ENCODE peak calls at places on chromosomes 11 and 22, in six cellular contexts. O is H7; G is CD8-positive, alpha-beta T cell; L is HAP-1; X is SJCRH30; V is heart right ventricle. E is an unnamed sample. For H3K36me3, the result is how much of the 10 kb centered on the place peaks cover.

GRCh38 chr11:93545566-93545965 is 2.4 kb upstream of the SMCO4 start:
- DNase-seq in G (no peak), L (no peak), V (no peak), O (no peak), X (no peak), E (no peak)

GRCh38 chr22:43393845-43394474 is 17.9 kb upstream of the MPPED1 start:
- DNase-seq in L (no peak), O (peak), G (no peak), V (no peak), X (no peak), E (no peak)

GRCh38 chr11:57776101-57776511 is 14.5 kb downstream of the CTNND1 start:
- DNase-seq in V (peak), G (no peak), X (peak), L (no peak), O (no peak), E (no peak)

GRCh38 chr22:47740109-47740805 is 977.8 kb downstream of the TBC1D22A start:
- DNase-seq in V (no peak), X (no peak), O (no peak), G (no peak), L (no peak), E (no peak)

GRCh38 chr11:32060063-32060462 is 30.8 kb upstream of the RCN1 start:
- DNase-seq in G (no peak), L (no peak), V (no peak), O (no peak), X (no peak), E (no peak)

GRCh38 chr11:95883381-95883780 is 40.5 kb downstream of the MTMR2 start:
- DNase-seq in O (no peak), G (no peak), V (peak), X (no peak), L (no peak), E (no peak)

GRCh38 chr11:46305295-46305694 is 27.8 kb downstream of the CREB3L1 start:
- DNase-seq in G (no peak), L (no peak), X (no peak), V (no peak), O (peak), E (no peak)

GRCh38 chr11:90947930-90948329 is 725.1 kb upstream of the CHORDC1 start:
- DNase-seq in L (no peak), G (no peak), X (no peak), V (no peak), O (no peak), E (no peak)

GRCh38 chr11:77074205-77074604 is 7.4 kb downstream of the CAPN5 start:
- DNase-seq in O (peak), V (no peak), X (no peak), G (peak), L (no peak), E (no peak)

GRCh38 chr22:39994566-39995345 is at the start of gene FAM83F:
- DNase-seq in X (no peak), G (no peak), L (no peak), V (no peak), O (peak), E (no peak)

GRCh38 chr11:17512101-17512500 is 32.1 kb downstream of the USH1C start:
- DNase-seq in X (no peak), V (no peak), O (no peak), G (no peak), L (no peak), E (no peak)

GRCh38 chr11:17651681-17652080 is 67.7 kb upstream of the MYOD1 start:
- DNase-seq in G (no peak), V (no peak), X (peak), L (no peak), O (peak), E (no peak)

GRCh38 chr11:1636291-1636950 is 6.8 kb downstream of the KRTAP5-5 start:
- DNase-seq in X (no peak), O (no peak), L (no peak), G (no peak), V (no peak), E (no peak)

GRCh38 chr11:64353101-64353738 is 5.7 kb upstream of the RPS6KA4 start:
- DNase-seq in X (peak), V (no peak), L (no peak), O (peak), G (no peak), E (no peak)

GRCh38 chr22:46079861-46080821 is 70.2 kb upstream of the PPARA start:
- DNase-seq in X (no peak), O (no peak), L (no peak), G (no peak), V (peak), E (no peak)

GRCh38 chr11:10005955-10006525 is 288.0 kb downstream of the SBF2 start:
- DNase-seq in G (no peak), X (no peak), V (no peak), O (no peak), L (no peak), E (no peak)

GRCh38 chr11:117870176-117870952 is 6.1 kb downstream of the FXYD6 start:
- DNase-seq in O (peak), G (no peak), V (no peak), L (peak), X (peak), E (no peak)

GRCh38 chr11:6251120-6251733 is 8.4 kb upstream of the CCKBR start:
- DNase-seq in O (peak), V (peak), L (peak), G (peak), X (peak), E (no peak)

GRCh38 chr11:6992026-6992425 is 28.1 kb downstream of the ZNF214 start:
- DNase-seq in G (no peak), L (no peak), X (no peak), V (no peak), O (no peak), E (no peak)

GRCh38 chr22:43848366-43849171 is 13.7 kb downstream of the SULT4A1 start:
- DNase-seq in G (no peak), L (peak), O (peak), X (no peak), V (no peak), E (no peak)

GRCh38 chr11:119536801-119537200 is 113.8 kb upstream of the THY1 start:
- DNase-seq in V (no peak), L (no peak), G (no peak), O (no peak), X (no peak), E (no peak)

GRCh38 chr22:40302149-40302548 is 44.2 kb upstream of the ADSL start:
- DNase-seq in X (no peak), L (no peak), V (no peak), O (no peak), G (no peak), E (no peak)

GRCh38 chr11:134358853-134359490 is 27.2 kb downstream of the GLB1L2 start:
- DNase-seq in G (no peak), V (no peak), O (peak), X (no peak), L (no peak), E (no peak)

GRCh38 chr11:111770581-111771134 is 4.5 kb upstream of the PPP2R1B start:
- DNase-seq in G (no peak), X (no peak), O (no peak), V (no peak), L (no peak), E (no peak)

GRCh38 chr11:33980896-33981295 is 70.6 kb upstream of the CAPRIN1 start:
- DNase-seq in X (no peak), G (no peak), L (no peak), O (no peak), V (no peak), E (no peak)

GRCh38 chr11:34570584-34570983 is 50.3 kb upstream of the EHF start:
- DNase-seq in L (no peak), X (peak), O (no peak), G (no peak), V (no peak), E (no peak)

GRCh38 chr11:20474176-20474950 is 86.8 kb downstream of the PRMT3 start:
- DNase-seq in L (peak), O (no peak), G (no peak), V (peak), X (no peak), E (peak)

GRCh38 chr22:30261134-30261533 is 5.5 kb downstream of the OSM start:
- DNase-seq in O (no peak), V (no peak), X (no peak), G (no peak), L (no peak), E (no peak)

GRCh38 chr11:36093548-36093947 is 149.7 kb downstream of the LDLRAD3 start:
- DNase-seq in X (no peak), G (no peak), V (no peak), O (no peak), L (no peak), E (no peak)

GRCh38 chr11:2468363-2469240 is 23.8 kb downstream of the KCNQ1 start:
- DNase-seq in V (no peak), X (no peak), O (peak), L (no peak), G (peak), E (no peak)

GRCh38 chr11:96061094-96061493 is 137.2 kb upstream of the MTMR2 start:
- DNase-seq in X (no peak), L (no peak), V (no peak), O (no peak), G (no peak), E (no peak)

DNA sequence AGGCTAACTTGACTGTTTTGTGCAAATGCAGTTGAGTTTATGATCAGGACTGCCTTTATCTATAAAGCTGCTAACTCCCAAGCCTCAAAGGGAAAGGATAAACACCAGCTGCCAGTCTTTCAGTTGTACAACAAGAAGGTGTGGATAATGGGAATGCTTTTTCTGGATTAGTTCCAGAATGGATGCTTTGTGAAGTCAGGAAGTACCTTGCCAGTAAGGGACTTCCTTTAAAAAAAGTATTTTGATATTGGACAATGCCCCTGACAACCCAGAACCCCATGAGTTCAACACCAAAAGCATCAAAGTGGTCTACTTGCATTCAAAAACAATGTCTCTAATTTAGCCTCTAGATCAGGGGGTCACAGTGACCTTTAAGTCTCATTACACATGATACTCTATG is 32.0 kb downstream of the OR5A2 start:
- DNase-seq in L (no peak), G (no peak), V (no peak), X (no peak), O (no peak), E (no peak)
- H3K4me3 ChIP-seq in L (no peak), G (no peak), V (no peak), X (no peak), O (no peak), E (no peak)

GRCh38 chr11:110452720-110453119 is 23.0 kb downstream of the FDX1 start:
- DNase-seq in G (no peak), V (no peak), X (no peak), O (no peak), L (no peak), E (no peak)
- H3K36me3 ChIP-seq in G (under half), V (under half), X (under half), O (under half), L (under half), E (under half)

DNA sequence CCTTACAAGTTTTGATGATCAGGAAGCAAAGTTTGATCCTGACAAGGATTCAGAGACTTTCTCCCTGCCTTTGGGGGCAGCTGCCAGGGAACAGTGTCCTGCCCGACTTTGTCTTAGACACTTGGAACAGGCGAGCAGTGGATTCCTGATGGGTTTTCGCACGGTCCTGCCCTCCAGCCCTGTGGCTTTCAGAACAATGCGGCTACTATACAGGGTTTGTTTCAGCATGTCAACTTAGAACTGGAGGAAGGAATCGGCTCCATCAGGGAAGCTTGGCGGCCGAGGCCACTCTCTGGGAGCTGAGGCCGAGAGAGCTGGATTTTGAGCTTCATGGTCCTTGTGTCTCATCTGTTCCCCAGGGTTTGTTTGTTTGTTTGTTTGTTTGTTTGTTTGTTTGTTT is 11.5 kb downstream of the ANO1 start:
- DNase-seq in G (no peak), V (no peak), L (no peak), X (no peak), O (no peak), E (no peak)
- H3K4me3 ChIP-seq in G (no peak), V (no peak), L (no peak), X (no peak), O (no peak), E (no peak)

GRCh38 chr11:68026391-68027105 is 3.9 kb upstream of the NDUFS8 start:
- DNase-seq in G (no peak), L (no peak), X (no peak), V (no peak), O (no peak), E (no peak)

GRCh38 chr11:68031136-68031459 is 617 bp downstream of the NDUFS8 start:
- DNase-seq in L (no peak), G (no peak), O (no peak), X (no peak), V (no peak), E (no peak)

GRCh38 chr11:68030318-68031135 is at the start of gene NDUFS8:
- DNase-seq in X (peak), L (peak), G (peak), O (peak), V (peak), E (peak)

GRCh38 chr11:68027667-68028066 is 2.8 kb upstream of the NDUFS8 start:
- DNase-seq in L (no peak), X (no peak), G (no peak), V (no peak), O (no peak), E (no peak)

GRCh38 chr11:68028802-68029475 is 1.5 kb upstream of the NDUFS8 start:
- DNase-seq in O (no peak), X (no peak), V (no peak), L (no peak), G (no peak), E (no peak)
- H3K36me3 ChIP-seq in O (under half), X (under half), V (under half), L (under half), G (under half), E (under half)

GRCh38 chr11:88405853-88406252 is 68.3 kb upstream of the CTSC start:
- DNase-seq in L (no peak), V (no peak), X (no peak), O (no peak), G (no peak), E (no peak)

GRCh38 chr11:88404932-88405710 is 67.6 kb upstream of the CTSC start:
- DNase-seq in L (no peak), G (no peak), V (no peak), O (no peak), X (no peak), E (no peak)

GRCh38 chr11:88404363-88404762 is 66.8 kb upstream of the CTSC start:
- DNase-seq in X (no peak), O (no peak), V (no peak), G (no peak), L (no peak), E (no peak)

GRCh38 chr11:88402192-88402715 is 64.7 kb upstream of the CTSC start:
- DNase-seq in G (no peak), X (no peak), O (no peak), L (no peak), V (no peak), E (no peak)

DNA sequence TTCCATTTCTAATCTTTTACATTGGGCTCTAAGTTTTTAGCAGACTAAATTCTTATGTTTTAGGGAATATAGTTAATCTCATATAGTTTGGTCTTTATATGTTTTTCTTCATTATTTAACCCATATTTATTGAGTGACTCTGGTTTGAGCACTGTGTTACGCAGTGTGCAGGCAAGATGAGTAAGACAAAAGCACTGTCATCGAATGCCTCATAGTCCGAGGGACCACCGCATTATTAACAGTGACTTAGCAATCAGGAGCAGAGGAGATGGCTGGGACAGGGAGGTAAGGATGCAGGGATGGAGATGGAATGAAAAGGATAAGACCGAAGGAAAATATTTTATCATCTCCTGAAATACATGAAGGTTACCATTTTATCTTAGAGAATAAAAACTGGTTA is 65.2 kb upstream of the CTSC start:
- DNase-seq in V (no peak), X (no peak), G (no peak), O (no peak), L (no peak), E (no peak)
- H3K4me3 ChIP-seq in V (no peak), X (no peak), G (no peak), O (no peak), L (no peak), E (no peak)

GRCh38 chr11:3609416-3610265 is 32.2 kb downstream of the ART5 start:
- DNase-seq in L (peak), X (no peak), G (no peak), V (no peak), O (peak), E (no peak)
- H3K36me3 ChIP-seq in L (under half), X (under half), G (under half), V (under half), O (under half), E (under half)

GRCh38 chr11:48096588-48097525 is 116.5 kb downstream of the PTPRJ start:
- DNase-seq in O (peak), V (no peak), G (peak), X (no peak), L (no peak), E (no peak)
- H3K4me3 ChIP-seq in O (no peak), V (no peak), G (no peak), X (no peak), L (no peak), E (no peak)

DNA sequence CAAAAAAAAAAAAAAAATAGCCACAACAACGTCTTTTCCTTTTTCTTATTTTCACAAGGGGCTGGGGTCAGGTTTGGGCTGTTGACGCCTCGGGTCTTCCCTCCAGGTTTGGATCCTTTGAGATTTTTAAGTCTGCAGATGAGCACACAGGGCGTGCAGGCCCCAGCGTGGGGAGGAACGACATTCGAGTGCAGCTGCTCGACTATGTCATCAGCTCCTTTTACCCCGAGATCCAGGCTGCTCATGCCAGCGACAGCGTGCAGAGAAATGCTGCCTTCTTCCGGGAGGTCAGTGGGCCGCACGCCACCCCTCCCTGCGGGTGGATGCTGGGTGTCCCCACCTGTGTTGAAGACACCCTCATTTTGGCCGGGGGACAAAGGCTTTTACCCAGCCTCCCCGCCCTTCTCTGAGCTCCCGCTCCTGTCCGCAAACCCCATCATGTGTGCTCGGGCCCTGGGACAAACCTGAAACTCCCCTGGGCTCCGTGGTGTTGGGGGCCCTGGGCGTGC is 7.7 kb downstream of the SELENOO start:
- DNase-seq in X (no peak), V (no peak), L (no peak), O (no peak), G (no peak), E (no peak)
- H3K36me3 ChIP-seq in X (under half), V (under half), L (half or more), O (under half), G (under half), E (under half)

GRCh38 chr22:50182176-50183081 is 3.3 kb upstream of the TRABD start:
- DNase-seq in L (no peak), O (no peak), X (no peak), G (no peak), V (no peak), E (no peak)

GRCh38 chr22:50185384-50186087 is at the start of gene TRABD:
- DNase-seq in L (peak), O (peak), G (peak), V (peak), X (peak), E (peak)

GRCh38 chr22:50184004-50184461 is 1.7 kb upstream of the TRABD start:
- DNase-seq in L (no peak), O (peak), G (no peak), X (peak), V (peak), E (peak)

GRCh38 chr22:50184541-50185383 is 951 bp upstream of the TRABD start:
- DNase-seq in L (no peak), G (no peak), O (peak), X (no peak), V (no peak), E (peak)

DNA sequence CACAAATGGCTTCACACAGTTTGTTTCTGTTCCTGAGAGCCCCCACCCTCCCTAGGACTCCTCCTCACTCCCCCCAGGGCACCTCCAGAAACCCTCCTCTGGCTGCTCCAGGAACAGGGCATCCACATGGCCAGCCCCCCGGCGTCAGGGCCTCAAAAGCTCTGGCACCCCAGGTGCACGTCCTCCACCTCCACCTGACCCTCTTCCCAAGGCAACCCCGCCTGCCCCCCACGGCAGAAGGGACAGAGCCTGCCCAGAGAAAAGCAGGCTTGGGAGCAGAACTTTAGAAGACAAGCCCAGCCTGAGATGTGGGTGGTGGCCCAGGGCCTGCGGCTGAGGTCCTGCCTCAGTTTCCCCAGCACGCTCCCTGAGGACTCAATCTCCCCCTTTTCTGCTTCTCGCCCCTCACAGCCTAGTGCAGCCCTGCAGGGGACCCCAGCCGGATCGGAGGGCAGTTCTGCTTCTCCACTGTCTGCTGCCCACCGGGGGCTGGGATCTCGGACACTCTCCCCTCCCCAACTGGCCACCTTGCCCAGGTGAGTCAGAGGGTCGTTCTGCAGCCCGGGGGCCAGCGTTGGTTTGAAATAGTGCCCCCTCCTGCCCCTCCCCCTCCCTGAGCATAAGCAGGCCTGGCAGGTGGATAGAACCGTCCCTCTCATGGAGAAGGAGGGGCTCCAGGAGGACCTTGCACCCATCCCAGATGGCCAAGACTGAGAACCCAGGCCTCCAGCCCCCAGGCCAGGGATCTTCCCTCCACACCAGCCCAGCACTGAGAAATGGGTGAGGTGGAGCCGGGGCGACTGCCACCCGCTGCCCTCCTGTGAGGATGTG is 2.4 kb upstream of the TRABD start:
- DNase-seq in O (no peak), X (no peak), V (no peak), L (no peak), G (no peak), E (peak)
- H3K4me3 ChIP-seq in O (no peak), X (no peak), V (no peak), L (no peak), G (no peak), E (no peak)